ENCODE peak calls at places on chromosome 4, in seven cellular contexts. One of them, this sample, is unnamed.

GRCh38 chr4:140735779-140736391 is 20.3 kb downstream of the TBC1D9 start:
- DNase-seq in left lung: no peak
- DNase-seq in suprapubic skin: no peak
- DNase-seq in transverse colon: no peak
- DNase-seq in stomach: no peak
- DNase-seq in OCI-LY7: no peak
- DNase-seq in aorta: no peak
- DNase-seq in this sample: no peak

GRCh38 chr4:61194601-61195000 is 5.5 kb upstream of the ADGRL3 start:
- DNase-seq in left lung: no peak
- DNase-seq in suprapubic skin: no peak
- DNase-seq in transverse colon: no peak
- DNase-seq in stomach: no peak
- DNase-seq in OCI-LY7: no peak
- DNase-seq in aorta: no peak
- DNase-seq in this sample: no peak

GRCh38 chr4:174156239-174156826 is 127.1 kb downstream of the FBXO8 start:
- DNase-seq in left lung: no peak
- DNase-seq in suprapubic skin: no peak
- DNase-seq in transverse colon: no peak
- DNase-seq in stomach: no peak
- DNase-seq in OCI-LY7: peak; percentile 37
- DNase-seq in aorta: no peak
- DNase-seq in this sample: peak; percentile 42

GRCh38 chr4:85728471-85728870 is 253.5 kb downstream of the ARHGAP24 start:
- DNase-seq in left lung: no peak
- DNase-seq in suprapubic skin: no peak
- DNase-seq in transverse colon: no peak
- DNase-seq in stomach: no peak
- DNase-seq in OCI-LY7: no peak
- DNase-seq in aorta: no peak
- DNase-seq in this sample: no peak

GRCh38 chr4:28690890-28691289 is 1830.2 kb downstream of the STIM2 start:
- DNase-seq in left lung: no peak
- DNase-seq in suprapubic skin: no peak
- DNase-seq in transverse colon: no peak
- DNase-seq in stomach: no peak
- DNase-seq in OCI-LY7: no peak
- DNase-seq in aorta: no peak
- DNase-seq in this sample: no peak

GRCh38 chr4:803884-804283 is 22.0 kb downstream of the CPLX1 start:
- DNase-seq in left lung: no peak
- DNase-seq in suprapubic skin: peak; percentile 28
- DNase-seq in transverse colon: no peak
- DNase-seq in stomach: no peak
- DNase-seq in OCI-LY7: no peak
- DNase-seq in aorta: no peak
- DNase-seq in this sample: no peak

GRCh38 chr4:75849459-75849858 is 52.8 kb downstream of the PPEF2 start:
- DNase-seq in left lung: no peak
- DNase-seq in suprapubic skin: no peak
- DNase-seq in transverse colon: no peak
- DNase-seq in stomach: no peak
- DNase-seq in OCI-LY7: no peak
- DNase-seq in aorta: no peak
- DNase-seq in this sample: no peak

GRCh38 chr4:5890063-5890727 is 2.7 kb downstream of the CRMP1 start:
- DNase-seq in left lung: peak; percentile 50
- DNase-seq in suprapubic skin: no peak
- DNase-seq in transverse colon: no peak
- DNase-seq in stomach: no peak
- DNase-seq in OCI-LY7: no peak
- DNase-seq in aorta: no peak
- DNase-seq in this sample: no peak

GRCh38 chr4:119536572-119537528 is 91.8 kb downstream of the PDE5A start:
- DNase-seq in left lung: no peak
- DNase-seq in suprapubic skin: no peak
- DNase-seq in transverse colon: no peak
- DNase-seq in stomach: no peak
- DNase-seq in OCI-LY7: no peak
- DNase-seq in aorta: no peak
- DNase-seq in this sample: no peak

GRCh38 chr4:7144374-7145290 is 47.7 kb upstream of the SORCS2 start:
- DNase-seq in left lung: no peak
- DNase-seq in suprapubic skin: no peak
- DNase-seq in transverse colon: no peak
- DNase-seq in stomach: no peak
- DNase-seq in OCI-LY7: no peak
- DNase-seq in aorta: no peak
- DNase-seq in this sample: no peak

GRCh38 chr4:125350736-125351135 is 36.0 kb downstream of the FAT4 start:
- DNase-seq in left lung: no peak
- DNase-seq in suprapubic skin: no peak
- DNase-seq in transverse colon: no peak
- DNase-seq in stomach: no peak
- DNase-seq in OCI-LY7: no peak
- DNase-seq in aorta: no peak
- DNase-seq in this sample: no peak

GRCh38 chr4:150379454-150379853 is 202.5 kb upstream of the MAB21L2 start:
- DNase-seq in left lung: no peak
- DNase-seq in suprapubic skin: no peak
- DNase-seq in transverse colon: no peak
- DNase-seq in stomach: no peak
- DNase-seq in OCI-LY7: no peak
- DNase-seq in aorta: no peak
- DNase-seq in this sample: no peak

GRCh38 chr4:170090667-170091052 is 904 bp upstream of the AADAT start:
- DNase-seq in left lung: no peak
- DNase-seq in suprapubic skin: no peak
- DNase-seq in transverse colon: no peak
- DNase-seq in stomach: no peak
- DNase-seq in OCI-LY7: no peak
- DNase-seq in aorta: no peak
- DNase-seq in this sample: no peak

GRCh38 chr4:48139688-48140087 is 5.6 kb upstream of the TXK start:
- DNase-seq in left lung: no peak
- DNase-seq in suprapubic skin: no peak
- DNase-seq in transverse colon: no peak
- DNase-seq in stomach: no peak
- DNase-seq in OCI-LY7: no peak
- DNase-seq in aorta: no peak
- DNase-seq in this sample: no peak

GRCh38 chr4:185054876-185055275 is 36.6 kb downstream of the HELT start:
- DNase-seq in left lung: no peak
- DNase-seq in suprapubic skin: no peak
- DNase-seq in transverse colon: no peak
- DNase-seq in stomach: no peak
- DNase-seq in OCI-LY7: no peak
- DNase-seq in aorta: no peak
- DNase-seq in this sample: no peak

GRCh38 chr4:11367371-11367770 is 61.3 kb downstream of the HS3ST1 start:
- DNase-seq in left lung: no peak
- DNase-seq in suprapubic skin: peak; percentile 83
- DNase-seq in transverse colon: peak; percentile 36
- DNase-seq in stomach: peak; percentile 59
- DNase-seq in OCI-LY7: no peak
- DNase-seq in aorta: peak; percentile 72
- DNase-seq in this sample: no peak

GRCh38 chr4:143095447-143095846 is 89.3 kb upstream of the USP38 start:
- DNase-seq in left lung: no peak
- DNase-seq in suprapubic skin: no peak
- DNase-seq in transverse colon: no peak
- DNase-seq in stomach: no peak
- DNase-seq in OCI-LY7: no peak
- DNase-seq in aorta: no peak
- DNase-seq in this sample: peak; percentile 73

GRCh38 chr4:111282035-111282434 is 659.2 kb upstream of the PITX2 start:
- DNase-seq in left lung: no peak
- DNase-seq in suprapubic skin: no peak
- DNase-seq in transverse colon: no peak
- DNase-seq in stomach: no peak
- DNase-seq in OCI-LY7: no peak
- DNase-seq in aorta: no peak
- DNase-seq in this sample: no peak

GRCh38 chr4:148790691-148791090 is 348.5 kb upstream of the NR3C2 start:
- DNase-seq in left lung: no peak
- DNase-seq in suprapubic skin: no peak
- DNase-seq in transverse colon: no peak
- DNase-seq in stomach: no peak
- DNase-seq in OCI-LY7: no peak
- DNase-seq in aorta: no peak
- DNase-seq in this sample: no peak

GRCh38 chr4:56434599-56435000 is 815 bp downstream of the PPAT start:
- DNase-seq in left lung: no peak
- DNase-seq in suprapubic skin: no peak
- DNase-seq in transverse colon: no peak
- DNase-seq in stomach: peak; percentile 59
- DNase-seq in OCI-LY7: no peak
- DNase-seq in aorta: no peak
- DNase-seq in this sample: no peak

GRCh38 chr4:7981738-7982394 is 42.2 kb upstream of the AFAP1 start:
- DNase-seq in left lung: no peak
- DNase-seq in suprapubic skin: no peak
- DNase-seq in transverse colon: peak; percentile 50
- DNase-seq in stomach: no peak
- DNase-seq in OCI-LY7: no peak
- DNase-seq in aorta: no peak
- DNase-seq in this sample: no peak

GRCh38 chr4:11805837-11806236 is 377.1 kb upstream of the HS3ST1 start:
- DNase-seq in left lung: no peak
- DNase-seq in suprapubic skin: no peak
- DNase-seq in transverse colon: no peak
- DNase-seq in stomach: no peak
- DNase-seq in OCI-LY7: peak; percentile 2
- DNase-seq in aorta: no peak
- DNase-seq in this sample: no peak

GRCh38 chr4:145099653-145100052 is 1.5 kb downstream of the ABCE1 start:
- DNase-seq in left lung: no peak
- DNase-seq in suprapubic skin: no peak
- DNase-seq in transverse colon: no peak
- DNase-seq in stomach: no peak
- DNase-seq in OCI-LY7: peak; percentile 42
- DNase-seq in aorta: no peak
- DNase-seq in this sample: no peak
- H3K4me3 ChIP-seq in left lung: no peak overlapping the region
- H3K4me3 ChIP-seq in suprapubic skin: peak overlapping the region; percentile 89
- H3K4me3 ChIP-seq in transverse colon: peak overlapping the region; percentile 78
- H3K4me3 ChIP-seq in stomach: peak overlapping the region; percentile 81
- H3K4me3 ChIP-seq in OCI-LY7: peak overlapping the region; percentile 79
- H3K4me3 ChIP-seq in aorta: peak overlapping the region; percentile 64
- H3K4me3 ChIP-seq in this sample: peak overlapping the region; percentile 87

GRCh38 chr4:152085657-152086056 is 324.9 kb upstream of the GATB start:
- DNase-seq in left lung: no peak
- DNase-seq in suprapubic skin: no peak
- DNase-seq in transverse colon: no peak
- DNase-seq in stomach: no peak
- DNase-seq in OCI-LY7: no peak
- DNase-seq in aorta: no peak
- DNase-seq in this sample: no peak
- H3K9me3 ChIP-seq in left lung: no peaks in the 10 kb centered on the region
- H3K9me3 ChIP-seq in suprapubic skin: no peaks in the 10 kb centered on the region
- H3K9me3 ChIP-seq in transverse colon: no peaks in the 10 kb centered on the region
- H3K9me3 ChIP-seq in stomach: no peaks in the 10 kb centered on the region
- H3K9me3 ChIP-seq in OCI-LY7: no peaks in the 10 kb centered on the region
- H3K9me3 ChIP-seq in aorta: no peaks in the 10 kb centered on the region
- H3K9me3 ChIP-seq in this sample: no peaks in the 10 kb centered on the region

GRCh38 chr4:3655485-3656429 is 110.4 kb upstream of the ADRA2C start:
- DNase-seq in left lung: peak; percentile 50
- DNase-seq in suprapubic skin: no peak
- DNase-seq in transverse colon: no peak
- DNase-seq in stomach: no peak
- DNase-seq in OCI-LY7: peak; percentile 38
- DNase-seq in aorta: no peak
- DNase-seq in this sample: no peak

GRCh38 chr4:3657917-3658913 is 108.0 kb upstream of the ADRA2C start:
- DNase-seq in left lung: peak; percentile 70
- DNase-seq in suprapubic skin: no peak
- DNase-seq in transverse colon: no peak
- DNase-seq in stomach: no peak
- DNase-seq in OCI-LY7: no peak
- DNase-seq in aorta: peak; percentile 84
- DNase-seq in this sample: no peak

GRCh38 chr4:3654036-3654807 is 112.0 kb upstream of the ADRA2C start:
- DNase-seq in left lung: peak; percentile 51
- DNase-seq in suprapubic skin: no peak
- DNase-seq in transverse colon: no peak
- DNase-seq in stomach: no peak
- DNase-seq in OCI-LY7: no peak
- DNase-seq in aorta: no peak
- DNase-seq in this sample: no peak

GRCh38 chr4:3659131-3659530 is 107.1 kb upstream of the ADRA2C start:
- DNase-seq in left lung: no peak
- DNase-seq in suprapubic skin: no peak
- DNase-seq in transverse colon: no peak
- DNase-seq in stomach: no peak
- DNase-seq in OCI-LY7: no peak
- DNase-seq in aorta: no peak
- DNase-seq in this sample: no peak

GRCh38 chr4:3656441-3657376 is 109.5 kb upstream of the ADRA2C start:
- DNase-seq in left lung: peak; percentile 26
- DNase-seq in suprapubic skin: no peak
- DNase-seq in transverse colon: no peak
- DNase-seq in stomach: no peak
- DNase-seq in OCI-LY7: peak; percentile 83
- DNase-seq in aorta: no peak
- DNase-seq in this sample: no peak
- H3K4me1 ChIP-seq in left lung: no peaks in the 10 kb centered on the region
- H3K4me1 ChIP-seq in suprapubic skin: peaks cover 7% of the 10 kb centered on the region
- H3K4me1 ChIP-seq in transverse colon: no peaks in the 10 kb centered on the region
- H3K4me1 ChIP-seq in stomach: no peaks in the 10 kb centered on the region
- H3K4me1 ChIP-seq in OCI-LY7: peaks cover 69% of the 10 kb centered on the region
- H3K4me1 ChIP-seq in aorta: no peaks in the 10 kb centered on the region
- H3K4me1 ChIP-seq in this sample: peaks cover 3% of the 10 kb centered on the region

GRCh38 chr4:23887989-23888388 is 1.9 kb downstream of the PPARGC1A start:
- DNase-seq in left lung: no peak
- DNase-seq in suprapubic skin: no peak
- DNase-seq in transverse colon: no peak
- DNase-seq in stomach: no peak
- DNase-seq in OCI-LY7: no peak
- DNase-seq in aorta: no peak
- DNase-seq in this sample: no peak
- H3K4me3 ChIP-seq in left lung: peak overlapping the region; percentile 39
- H3K4me3 ChIP-seq in suprapubic skin: peak overlapping the region; percentile 52
- H3K4me3 ChIP-seq in transverse colon: peak overlapping the region; percentile 60
- H3K4me3 ChIP-seq in stomach: peak overlapping the region; percentile 52
- H3K4me3 ChIP-seq in OCI-LY7: no peak overlapping the region
- H3K4me3 ChIP-seq in aorta: peak overlapping the region; percentile 54
- H3K4me3 ChIP-seq in this sample: no peak overlapping the region